ENCODE peak calls at places on chromosomes 1 and 21, in four cellular contexts. Q, L, B and Z are unnamed samples.

GRCh38 chr21:38343691-38344090 is 86.9 kb downstream of the KCNJ15 start:
- DNase-seq in Q (peak), L (no peak), B (no peak), Z (no peak)

GRCh38 chr1:153663211-153663610 is 4.7 kb downstream of the SNAPIN start:
- DNase-seq in Q (peak), L (no peak), B (no peak), Z (no peak)

GRCh38 chr1:43565600-43566360 is 35.1 kb downstream of the PTPRF start:
- DNase-seq in Q (peak), L (peak), B (no peak), Z (peak)

GRCh38 chr1:156794506-156795373 is 21.9 kb downstream of the SH2D2A start:
- DNase-seq in Q (no peak), L (no peak), B (peak), Z (no peak)

GRCh38 chr1:165793951-165794350 is 25.3 kb upstream of the TMCO1 start:
- DNase-seq in Q (no peak), L (no peak), B (no peak), Z (no peak)

GRCh38 chr21:29258626-29259335 is 39.9 kb upstream of the BACH1 start:
- DNase-seq in Q (peak), L (no peak), B (no peak), Z (no peak)

GRCh38 chr1:45205000-45205909 is 1.1 kb downstream of the ZSWIM5 start:
- DNase-seq in Q (peak), L (peak), B (peak), Z (peak)

GRCh38 chr21:43311303-43311817 is 115.6 kb downstream of the SIK1 start:
- DNase-seq in Q (no peak), L (peak), B (no peak), Z (no peak)

GRCh38 chr1:189429610-189430009 is 1048.1 kb downstream of the BRINP3 start:
- DNase-seq in Q (peak), L (peak), B (no peak), Z (peak)

GRCh38 chr1:169594391-169594790 is 8.1 kb upstream of the F5 start:
- DNase-seq in Q (no peak), L (no peak), B (no peak), Z (no peak)

GRCh38 chr1:2788506-2789163 is 12.9 kb downstream of the TTC34 start:
- DNase-seq in Q (no peak), L (no peak), B (peak), Z (no peak)

GRCh38 chr1:157132602-157133167 is 5.5 kb downstream of the ETV3 start:
- DNase-seq in Q (no peak), L (no peak), B (no peak), Z (no peak)

GRCh38 chr21:33975548-33976081 is 60.0 kb upstream of the ATP5PO start:
- DNase-seq in Q (no peak), L (no peak), B (no peak), Z (no peak)

GRCh38 chr1:97632075-97632474 is 288.8 kb downstream of the DPYD start:
- DNase-seq in Q (peak), L (peak), B (no peak), Z (peak)

GRCh38 chr1:217274416-217274815 is 356.5 kb downstream of the GPATCH2 start:
- DNase-seq in Q (peak), L (no peak), B (no peak), Z (no peak)

GRCh38 chr1:53273526-53273925 is 35.2 kb upstream of the MAGOH start:
- DNase-seq in Q (no peak), L (no peak), B (no peak), Z (no peak)

GRCh38 chr21:25313891-25314646 is 293.2 kb downstream of the MRPL39 start:
- DNase-seq in Q (peak), L (no peak), B (no peak), Z (no peak)

GRCh38 chr21:16406355-16406754 is 676.6 kb downstream of the USP25 start:
- DNase-seq in Q (no peak), L (no peak), B (no peak), Z (no peak)

GRCh38 chr1:2137257-2138121 is 57.1 kb downstream of the FAAP20 start:
- DNase-seq in Q (no peak), L (peak), B (no peak), Z (no peak)

GRCh38 chr1:204426035-204426436 is 14.4 kb upstream of the PPP1R15B start:
- DNase-seq in Q (peak), L (no peak), B (peak), Z (no peak)

GRCh38 chr1:21956720-21957552 is 19.8 kb upstream of the HSPG2 start:
- DNase-seq in Q (peak), L (no peak), B (no peak), Z (no peak)